ENCODE peak calls at places on chromosomes 4 and X, in six cellular contexts. One of them, this sample, is unnamed.
A peak's percentile ranks its signal among the peaks of the same experiment; 100 is the strongest.

GRCh38 chr4:108480881-108481280 is 139.5 kb upstream of the RPL34 start:
- DNase-seq in effector memory CD4-positive, alpha-beta T cell: no peak
- DNase-seq in foreskin fibroblast: no peak
- DNase-seq in small intestine: no peak
- DNase-seq in testis: no peak
- DNase-seq in lung: no peak
- DNase-seq in this sample: no peak

GRCh38 chrX:10176121-10177003 is 19.6 kb downstream of the CLCN4 start:
- DNase-seq in lung: no peak
- DNase-seq in small intestine: peak; percentile 28
- DNase-seq in foreskin fibroblast: no peak
- DNase-seq in effector memory CD4-positive, alpha-beta T cell: no peak
- DNase-seq in testis: no peak
- DNase-seq in this sample: no peak

GRCh38 chr4:17846256-17846655 is 35.5 kb downstream of the NCAPG start:
- DNase-seq in lung: no peak
- DNase-seq in foreskin fibroblast: peak; percentile 7
- DNase-seq in small intestine: no peak
- DNase-seq in testis: no peak
- DNase-seq in effector memory CD4-positive, alpha-beta T cell: no peak
- DNase-seq in this sample: no peak

GRCh38 chr4:8353912-8354453 is 84.4 kb downstream of the HTRA3 start:
- DNase-seq in testis: no peak
- DNase-seq in small intestine: no peak
- DNase-seq in lung: no peak
- DNase-seq in effector memory CD4-positive, alpha-beta T cell: no peak
- DNase-seq in foreskin fibroblast: peak; percentile 34
- DNase-seq in this sample: no peak

GRCh38 chrX:154000051-154000450 is 19.7 kb downstream of the IRAK1 start:
- DNase-seq in effector memory CD4-positive, alpha-beta T cell: no peak
- DNase-seq in small intestine: no peak
- DNase-seq in testis: no peak
- DNase-seq in lung: no peak
- DNase-seq in foreskin fibroblast: no peak
- DNase-seq in this sample: no peak

GRCh38 chrX:135463937-135464336 is 42.2 kb downstream of the SMIM10L2A start:
- DNase-seq in testis: no peak
- DNase-seq in effector memory CD4-positive, alpha-beta T cell: no peak
- DNase-seq in small intestine: peak; percentile 0
- DNase-seq in foreskin fibroblast: no peak
- DNase-seq in lung: no peak
- DNase-seq in this sample: no peak

GRCh38 chrX:123219916-123220315 is 35.8 kb downstream of the GRIA3 start:
- DNase-seq in lung: no peak
- DNase-seq in small intestine: no peak
- DNase-seq in foreskin fibroblast: no peak
- DNase-seq in testis: peak; percentile 14
- DNase-seq in effector memory CD4-positive, alpha-beta T cell: no peak
- DNase-seq in this sample: no peak

GRCh38 chr4:164169591-164169990 is 584.3 kb upstream of the SMIM31 start:
- DNase-seq in foreskin fibroblast: no peak
- DNase-seq in effector memory CD4-positive, alpha-beta T cell: no peak
- DNase-seq in lung: no peak
- DNase-seq in testis: no peak
- DNase-seq in small intestine: no peak
- DNase-seq in this sample: peak; percentile 29

GRCh38 chr4:164012396-164013027 is 518.0 kb downstream of the TMA16 start:
- DNase-seq in testis: no peak
- DNase-seq in small intestine: peak; percentile 1
- DNase-seq in effector memory CD4-positive, alpha-beta T cell: no peak
- DNase-seq in lung: no peak
- DNase-seq in foreskin fibroblast: no peak
- DNase-seq in this sample: no peak

GRCh38 chr4:87017580-87018061 is 82.8 kb downstream of the AFF1 start:
- DNase-seq in testis: no peak
- DNase-seq in effector memory CD4-positive, alpha-beta T cell: no peak
- DNase-seq in foreskin fibroblast: peak; percentile 51
- DNase-seq in small intestine: no peak
- DNase-seq in lung: no peak
- DNase-seq in this sample: peak; percentile 51

GRCh38 chr4:32824321-32824720 is 2104.2 kb downstream of the PCDH7 start:
- DNase-seq in lung: no peak
- DNase-seq in foreskin fibroblast: peak; percentile 14
- DNase-seq in small intestine: no peak
- DNase-seq in testis: no peak
- DNase-seq in effector memory CD4-positive, alpha-beta T cell: no peak
- DNase-seq in this sample: peak; percentile 58

GRCh38 chrX:120562569-120562926 is 1.8 kb upstream of the CUL4B start:
- DNase-seq in testis: no peak
- DNase-seq in effector memory CD4-positive, alpha-beta T cell: no peak
- DNase-seq in lung: no peak
- DNase-seq in small intestine: no peak
- DNase-seq in foreskin fibroblast: no peak
- DNase-seq in this sample: no peak

GRCh38 chr4:135705343-135705742 is 1503.8 kb upstream of the PABPC4L start:
- DNase-seq in lung: no peak
- DNase-seq in effector memory CD4-positive, alpha-beta T cell: no peak
- DNase-seq in testis: no peak
- DNase-seq in foreskin fibroblast: no peak
- DNase-seq in small intestine: no peak
- DNase-seq in this sample: no peak

GRCh38 chr4:158998624-158999023 is 104.3 kb upstream of the RAPGEF2 start:
- DNase-seq in lung: no peak
- DNase-seq in effector memory CD4-positive, alpha-beta T cell: no peak
- DNase-seq in foreskin fibroblast: peak; percentile 24
- DNase-seq in small intestine: peak; percentile 65
- DNase-seq in testis: no peak
- DNase-seq in this sample: peak; percentile 31

GRCh38 chrX:143437439-143437838 is 79.8 kb downstream of the SPANXN3 start:
- DNase-seq in foreskin fibroblast: no peak
- DNase-seq in small intestine: peak; percentile 4
- DNase-seq in effector memory CD4-positive, alpha-beta T cell: no peak
- DNase-seq in testis: no peak
- DNase-seq in lung: no peak
- DNase-seq in this sample: no peak

GRCh38 chr4:6471303-6472007 is 959 bp downstream of the PPP2R2C start:
- DNase-seq in effector memory CD4-positive, alpha-beta T cell: no peak
- DNase-seq in foreskin fibroblast: no peak
- DNase-seq in testis: peak; percentile 13
- DNase-seq in small intestine: no peak
- DNase-seq in lung: no peak
- DNase-seq in this sample: no peak

GRCh38 chr4:40750461-40751258 is 905 bp downstream of the NSUN7 start:
- DNase-seq in lung: peak; percentile 29
- DNase-seq in effector memory CD4-positive, alpha-beta T cell: no peak
- DNase-seq in testis: peak; percentile 25
- DNase-seq in small intestine: peak; percentile 57
- DNase-seq in foreskin fibroblast: no peak
- DNase-seq in this sample: no peak
- H3K4me3 ChIP-seq in lung: no peak overlapping the region
- H3K4me3 ChIP-seq in effector memory CD4-positive, alpha-beta T cell: peak overlapping the region; percentile 52
- H3K4me3 ChIP-seq in testis: peak overlapping the region; percentile 78
- H3K4me3 ChIP-seq in small intestine: peak overlapping the region; percentile 76
- H3K4me3 ChIP-seq in foreskin fibroblast: peak overlapping the region; percentile 46
- H3K4me3 ChIP-seq in this sample: peak overlapping the region; percentile 43

GRCh38 chr4:181796502-181796901 is 446.7 kb upstream of the TENM3 start:
- DNase-seq in lung: no peak
- DNase-seq in small intestine: no peak
- DNase-seq in testis: no peak
- DNase-seq in foreskin fibroblast: no peak
- DNase-seq in effector memory CD4-positive, alpha-beta T cell: no peak
- DNase-seq in this sample: peak; percentile 96
- H3K4me3 ChIP-seq in lung: no peak overlapping the region
- H3K4me3 ChIP-seq in small intestine: no peak overlapping the region
- H3K4me3 ChIP-seq in testis: no peak overlapping the region
- H3K4me3 ChIP-seq in foreskin fibroblast: no peak overlapping the region
- H3K4me3 ChIP-seq in effector memory CD4-positive, alpha-beta T cell: no peak overlapping the region
- H3K4me3 ChIP-seq in this sample: no peak overlapping the region

GRCh38 chr4:173506780-173507211 is 23.2 kb downstream of the HAND2 start:
- DNase-seq in testis: no peak
- DNase-seq in effector memory CD4-positive, alpha-beta T cell: no peak
- DNase-seq in small intestine: no peak
- DNase-seq in foreskin fibroblast: no peak
- DNase-seq in lung: no peak
- DNase-seq in this sample: no peak
- H3K4me3 ChIP-seq in testis: no peak overlapping the region
- H3K4me3 ChIP-seq in effector memory CD4-positive, alpha-beta T cell: no peak overlapping the region
- H3K4me3 ChIP-seq in small intestine: no peak overlapping the region
- H3K4me3 ChIP-seq in foreskin fibroblast: no peak overlapping the region
- H3K4me3 ChIP-seq in lung: no peak overlapping the region
- H3K4me3 ChIP-seq in this sample: no peak overlapping the region

GRCh38 chr4:151952711-151953254 is 192.0 kb upstream of the GATB start:
- DNase-seq in effector memory CD4-positive, alpha-beta T cell: no peak
- DNase-seq in testis: no peak
- DNase-seq in foreskin fibroblast: no peak
- DNase-seq in small intestine: no peak
- DNase-seq in lung: no peak
- DNase-seq in this sample: no peak

GRCh38 chr4:151952137-151952536 is 191.3 kb upstream of the GATB start:
- DNase-seq in testis: no peak
- DNase-seq in lung: no peak
- DNase-seq in effector memory CD4-positive, alpha-beta T cell: no peak
- DNase-seq in small intestine: no peak
- DNase-seq in foreskin fibroblast: no peak
- DNase-seq in this sample: no peak

GRCh38 chr4:151957163-151957562 is 196.4 kb upstream of the GATB start:
- DNase-seq in lung: no peak
- DNase-seq in foreskin fibroblast: no peak
- DNase-seq in testis: peak; percentile 41
- DNase-seq in effector memory CD4-positive, alpha-beta T cell: no peak
- DNase-seq in small intestine: peak; percentile 1
- DNase-seq in this sample: no peak

GRCh38 chr4:151953286-151953685 is 192.5 kb upstream of the GATB start:
- DNase-seq in effector memory CD4-positive, alpha-beta T cell: no peak
- DNase-seq in foreskin fibroblast: peak; percentile 32
- DNase-seq in testis: no peak
- DNase-seq in lung: no peak
- DNase-seq in small intestine: no peak
- DNase-seq in this sample: no peak

GRCh38 chr4:151955721-151956340 is 195.0 kb upstream of the GATB start:
- DNase-seq in testis: no peak
- DNase-seq in foreskin fibroblast: peak; percentile 53
- DNase-seq in small intestine: no peak
- DNase-seq in lung: no peak
- DNase-seq in effector memory CD4-positive, alpha-beta T cell: no peak
- DNase-seq in this sample: no peak
- H3K4me3 ChIP-seq in testis: no peak overlapping the region
- H3K4me3 ChIP-seq in foreskin fibroblast: no peak overlapping the region
- H3K4me3 ChIP-seq in small intestine: no peak overlapping the region
- H3K4me3 ChIP-seq in lung: no peak overlapping the region
- H3K4me3 ChIP-seq in effector memory CD4-positive, alpha-beta T cell: no peak overlapping the region
- H3K4me3 ChIP-seq in this sample: no peak overlapping the region

GRCh38 chr4:184310881-184311709 is 93.4 kb upstream of the ENPP6 start:
- DNase-seq in small intestine: peak; percentile 99
- DNase-seq in lung: no peak
- DNase-seq in foreskin fibroblast: no peak
- DNase-seq in effector memory CD4-positive, alpha-beta T cell: no peak
- DNase-seq in testis: peak; percentile 34
- DNase-seq in this sample: peak; percentile 32

GRCh38 chr4:184312126-184312525 is 94.5 kb upstream of the ENPP6 start:
- DNase-seq in testis: no peak
- DNase-seq in foreskin fibroblast: no peak
- DNase-seq in small intestine: no peak
- DNase-seq in lung: no peak
- DNase-seq in effector memory CD4-positive, alpha-beta T cell: no peak
- DNase-seq in this sample: no peak

GRCh38 chr4:184315675-184316359 is 98.1 kb upstream of the ENPP6 start:
- DNase-seq in lung: no peak
- DNase-seq in effector memory CD4-positive, alpha-beta T cell: no peak
- DNase-seq in foreskin fibroblast: no peak
- DNase-seq in testis: no peak
- DNase-seq in small intestine: no peak
- DNase-seq in this sample: no peak

GRCh38 chr4:184313710-184314659 is 96.3 kb upstream of the ENPP6 start:
- DNase-seq in small intestine: no peak
- DNase-seq in testis: no peak
- DNase-seq in foreskin fibroblast: no peak
- DNase-seq in lung: no peak
- DNase-seq in effector memory CD4-positive, alpha-beta T cell: no peak
- DNase-seq in this sample: no peak

DNA sequence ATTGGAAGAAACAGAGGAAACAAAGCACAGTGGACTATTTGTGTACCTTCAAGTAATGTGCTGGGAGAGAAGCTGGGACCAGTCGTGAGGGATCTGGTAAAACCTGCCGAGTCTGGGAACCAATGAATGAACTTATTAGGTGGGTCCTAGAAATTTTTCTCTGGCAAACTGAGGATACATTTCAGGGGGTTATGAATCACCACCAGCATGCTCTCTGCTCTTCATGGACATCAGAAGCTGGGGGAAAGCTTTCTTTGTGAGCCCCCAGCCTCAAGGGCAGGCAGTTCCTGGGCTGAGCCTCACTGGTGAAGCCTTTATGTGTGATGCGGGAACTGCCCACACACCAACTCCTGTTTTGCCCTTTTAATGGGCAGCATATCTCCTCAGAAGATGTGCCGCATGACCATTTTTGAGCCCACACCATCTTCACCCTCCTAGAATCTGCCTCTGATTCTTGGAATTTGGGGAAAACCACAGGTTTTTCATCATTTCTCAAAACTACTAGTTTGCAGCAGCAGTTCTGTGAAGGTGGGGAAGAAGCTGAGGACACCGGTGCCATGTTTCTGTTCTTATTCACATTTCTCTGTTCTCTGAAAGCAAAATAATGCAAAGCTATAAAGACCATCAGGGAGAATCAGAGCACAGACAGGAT is 95.5 kb upstream of the ENPP6 start:
- DNase-seq in effector memory CD4-positive, alpha-beta T cell: no peak
- DNase-seq in lung: no peak
- DNase-seq in small intestine: no peak
- DNase-seq in foreskin fibroblast: no peak
- DNase-seq in testis: no peak
- DNase-seq in this sample: no peak
- H3K4me3 ChIP-seq in effector memory CD4-positive, alpha-beta T cell: no peak overlapping the region
- H3K4me3 ChIP-seq in lung: no peak overlapping the region
- H3K4me3 ChIP-seq in small intestine: no peak overlapping the region
- H3K4me3 ChIP-seq in foreskin fibroblast: no peak overlapping the region
- H3K4me3 ChIP-seq in testis: no peak overlapping the region
- H3K4me3 ChIP-seq in this sample: no peak overlapping the region

GRCh38 chr4:48005781-48006180 is 10.7 kb downstream of the CNGA1 start:
- DNase-seq in lung: no peak
- DNase-seq in effector memory CD4-positive, alpha-beta T cell: no peak
- DNase-seq in foreskin fibroblast: no peak
- DNase-seq in testis: no peak
- DNase-seq in small intestine: no peak
- DNase-seq in this sample: no peak
- H3K4me3 ChIP-seq in lung: no peak overlapping the region
- H3K4me3 ChIP-seq in effector memory CD4-positive, alpha-beta T cell: no peak overlapping the region
- H3K4me3 ChIP-seq in foreskin fibroblast: no peak overlapping the region
- H3K4me3 ChIP-seq in testis: no peak overlapping the region
- H3K4me3 ChIP-seq in small intestine: no peak overlapping the region
- H3K4me3 ChIP-seq in this sample: no peak overlapping the region